ENCODE peak calls at places on chromosome 2, in seven cellular contexts. Z is Panc1, L is SK-N-SH, D is K562, U is HepG2, C is HCT116, A is GM12878. K is an unnamed sample.

GRCh38 chr2:177970670-177971454 is 101.7 kb downstream of the PDE11A start:
- DNase-seq in A (no peak), Z (no peak), L (no peak), C (no peak), U (peak; percentile 91), D (no peak), K (no peak)

GRCh38 chr2:38765149-38765548 is 12.9 kb upstream of the GEMIN6 start:
- DNase-seq in L (no peak), C (no peak), U (no peak), A (no peak), D (no peak), Z (no peak), K (no peak)

GRCh38 chr2:48230834-48231233 is 299.1 kb upstream of the STON1 start:
- DNase-seq in C (no peak), Z (no peak), D (no peak), A (no peak), L (no peak), U (no peak), K (no peak)

GRCh38 chr2:11802782-11803191 is 56.4 kb downstream of the LPIN1 start:
- DNase-seq in Z (no peak), U (no peak), C (no peak), A (no peak), D (no peak), L (no peak), K (no peak)

GRCh38 chr2:105517814-105518705 is 119.2 kb upstream of the FHL2 start:
- DNase-seq in A (no peak), D (no peak), Z (no peak), L (peak; percentile 38), U (no peak), C (no peak), K (no peak)

GRCh38 chr2:218400930-218401833 is 1.5 kb downstream of the CTDSP1 start:
- DNase-seq in Z (no peak), L (peak; percentile 76), D (peak; percentile 61), C (no peak), A (no peak), U (peak; percentile 95), K (no peak)

GRCh38 chr2:239534581-239535412 is 134.0 kb upstream of the HDAC4 start:
- DNase-seq in Z (no peak), C (no peak), A (no peak), L (no peak), D (no peak), U (no peak), K (no peak)

GRCh38 chr2:29225814-29226213 is 110.6 kb downstream of the CLIP4 start:
- DNase-seq in D (no peak), L (no peak), C (no peak), Z (no peak), A (no peak), U (no peak), K (no peak)

GRCh38 chr2:217813828-217814227 is 189.0 kb downstream of the TNS1 start:
- DNase-seq in A (no peak), C (no peak), L (no peak), U (no peak), Z (no peak), D (no peak), K (no peak)

GRCh38 chr2:141557329-141558098 is 573.3 kb downstream of the LRP1B start:
- DNase-seq in L (no peak), U (no peak), Z (peak; percentile 25), A (no peak), D (no peak), C (no peak), K (no peak)

GRCh38 chr2:219024059-219024458 is 17.3 kb downstream of the CFAP65 start:
- DNase-seq in U (no peak), L (no peak), A (no peak), C (no peak), D (no peak), Z (no peak), K (no peak)

GRCh38 chr2:169330555-169330889 is 31.8 kb downstream of the LRP2 start:
- DNase-seq in L (no peak), U (no peak), D (no peak), C (no peak), A (no peak), Z (no peak), K (no peak)
- TF ChIP-seq SIN3A in L (no peak), U (no peak), D (no peak), C (no peak), A (no peak), Z (no peak), K (no peak)

DNA sequence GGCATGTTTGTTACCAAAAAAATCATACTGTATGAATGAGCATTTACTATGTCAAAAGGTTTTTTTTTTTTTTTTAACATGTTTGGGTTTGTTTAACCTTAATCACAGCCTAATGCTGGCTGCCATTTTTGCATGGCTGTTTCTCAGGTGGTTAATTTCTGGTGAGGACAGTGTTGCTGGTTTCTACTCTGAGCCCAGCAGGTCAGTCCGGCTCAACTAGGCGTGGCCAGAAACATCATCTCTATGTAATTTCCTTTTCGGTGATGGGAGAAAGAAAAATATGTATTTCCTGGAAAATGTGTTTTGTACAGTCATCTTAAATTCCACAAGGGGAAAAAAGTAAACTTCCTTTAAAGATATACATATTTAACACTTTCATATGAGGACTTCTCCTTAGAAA is 24.9 kb upstream of the BZW1 start:
- DNase-seq in U (no peak), C (peak; percentile 39), D (no peak), A (no peak), Z (peak; percentile 83), L (no peak), K (no peak)
- TF ChIP-seq SIN3A in U (no peak), C (no peak), D (no peak), A (no peak), Z (no peak), L (no peak), K (no peak)

DNA sequence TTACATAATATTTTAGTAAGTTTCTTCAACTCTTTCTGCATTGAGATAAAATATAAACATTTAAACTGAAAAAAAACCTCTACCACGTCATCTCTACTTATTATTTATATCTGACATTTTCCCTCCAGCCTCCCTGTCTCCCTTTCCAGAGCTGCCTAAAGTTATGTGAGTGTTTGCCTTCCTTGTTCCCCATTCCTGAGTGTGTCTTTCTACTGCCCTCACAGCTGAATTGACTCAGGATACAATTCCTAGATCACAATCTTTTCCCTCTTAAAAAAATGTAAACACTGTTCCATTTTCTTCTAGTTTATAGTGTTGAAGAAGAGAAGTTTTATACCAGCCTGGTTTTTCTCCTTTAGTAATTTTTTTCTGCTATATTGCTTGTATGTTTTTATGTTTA is 5.3 kb downstream of the TRPM8 start:
- DNase-seq in C (no peak), U (no peak), D (no peak), L (no peak), Z (no peak), A (no peak), K (no peak)
- TF ChIP-seq SIN3A in C (no peak), U (no peak), D (no peak), L (no peak), Z (no peak), A (no peak), K (no peak)

GRCh38 chr2:237345891-237346640 is 67.9 kb downstream of the COL6A3 start:
- DNase-seq in A (no peak), Z (no peak), C (no peak), D (no peak), L (no peak), U (no peak), K (no peak)
- TF ChIP-seq SIN3A in A (no peak), Z (no peak), C (no peak), D (no peak), L (no peak), U (no peak), K (no peak)

GRCh38 chr2:201860541-201861154 is 54.3 kb downstream of the CDK15 start:
- DNase-seq in L (peak; percentile 79), A (peak; percentile 43), C (peak; percentile 56), Z (peak; percentile 68), D (peak; percentile 49), U (peak; percentile 69), K (peak; percentile 17)
- TF ChIP-seq SIN3A in L (no peak), A (no peak), C (no peak), Z (no peak), D (no peak), U (no peak), K (no peak)

GRCh38 chr2:62216616-62217015 is 20.7 kb downstream of the B3GNT2 start:
- DNase-seq in L (no peak), D (no peak), Z (no peak), C (no peak), U (peak; percentile 55), A (no peak), K (no peak)
- TF ChIP-seq SIN3A in L (no peak), D (no peak), Z (no peak), C (no peak), U (no peak), A (no peak), K (no peak)

GRCh38 chr2:121197369-121198091 is 87.5 kb downstream of the TFCP2L1 start:
- DNase-seq in A (no peak), Z (no peak), C (no peak), L (no peak), D (no peak), U (no peak), K (no peak)
- TF ChIP-seq SIN3A in A (no peak), Z (no peak), C (no peak), L (no peak), D (no peak), U (no peak), K (no peak)

GRCh38 chr2:45510701-45511420 is 100.2 kb downstream of the SRBD1 start:
- DNase-seq in Z (no peak), C (no peak), U (no peak), A (no peak), D (no peak), L (no peak), K (no peak)
- TF ChIP-seq SIN3A in Z (no peak), C (no peak), U (no peak), A (no peak), D (no peak), L (no peak), K (no peak)

GRCh38 chr2:236014408-236015131 is 153.6 kb downstream of the GBX2 start:
- DNase-seq in C (no peak), A (no peak), D (no peak), L (no peak), Z (no peak), U (no peak), K (peak; percentile 13)
- TF ChIP-seq SIN3A in C (no peak), A (no peak), D (no peak), L (no peak), Z (no peak), U (no peak), K (no peak)